ENCODE peak calls at places on chromosomes 3 and 15, in ten cellular contexts. One of them, this sample, is unnamed.

GRCh38 chr15:73620078-73620477 is 13.1 kb downstream of the NPTN start:
- DNase-seq in DMS153: no peak
- DNase-seq in HuH-7.5: no peak
- DNase-seq in HEK293T: no peak
- DNase-seq in activated CD8-positive, alpha-beta memory T cell treated with anti-CD3 and anti-CD28 coated beads, Interleukin-2, amount 50 U/mL, for 48 hours: no peak
- DNase-seq in HFFc6: no peak
- DNase-seq in fibroblast of lung: no peak
- DNase-seq in endothelial cell: no peak
- DNase-seq in uterus: no peak
- DNase-seq in NCI-H510A treated with DMSO at 0.1 percent for 48 hours: no peak
- DNase-seq in this sample: no peak

GRCh38 chr15:67943961-67944674 is 104.3 kb upstream of the RNU6-1 start:
- DNase-seq in DMS153: no peak
- DNase-seq in HuH-7.5: no peak
- DNase-seq in HEK293T: no peak
- DNase-seq in activated CD8-positive, alpha-beta memory T cell treated with anti-CD3 and anti-CD28 coated beads, Interleukin-2, amount 50 U/mL, for 48 hours: no peak
- DNase-seq in HFFc6: no peak
- DNase-seq in fibroblast of lung: no peak
- DNase-seq in endothelial cell: no peak
- DNase-seq in uterus: peak
- DNase-seq in NCI-H510A treated with DMSO at 0.1 percent for 48 hours: no peak
- DNase-seq in this sample: no peak

GRCh38 chr3:139113766-139114165 is 69.1 kb upstream of the PRR23C start:
- DNase-seq in DMS153: no peak
- DNase-seq in HuH-7.5: no peak
- DNase-seq in HEK293T: no peak
- DNase-seq in activated CD8-positive, alpha-beta memory T cell treated with anti-CD3 and anti-CD28 coated beads, Interleukin-2, amount 50 U/mL, for 48 hours: no peak
- DNase-seq in HFFc6: no peak
- DNase-seq in fibroblast of lung: no peak
- DNase-seq in endothelial cell: no peak
- DNase-seq in uterus: no peak
- DNase-seq in NCI-H510A treated with DMSO at 0.1 percent for 48 hours: no peak
- DNase-seq in this sample: no peak

GRCh38 chr3:89113887-89114840 is 6.7 kb downstream of the EPHA3 start:
- DNase-seq in DMS153: no peak
- DNase-seq in HuH-7.5: no peak
- DNase-seq in HEK293T: peak
- DNase-seq in activated CD8-positive, alpha-beta memory T cell treated with anti-CD3 and anti-CD28 coated beads, Interleukin-2, amount 50 U/mL, for 48 hours: peak
- DNase-seq in HFFc6: no peak
- DNase-seq in fibroblast of lung: peak
- DNase-seq in endothelial cell: peak
- DNase-seq in uterus: peak
- DNase-seq in NCI-H510A treated with DMSO at 0.1 percent for 48 hours: peak
- DNase-seq in this sample: peak

GRCh38 chr3:122343654-122344053 is 18.6 kb downstream of the CSTA start:
- DNase-seq in DMS153: no peak
- DNase-seq in HuH-7.5: no peak
- DNase-seq in HEK293T: no peak
- DNase-seq in activated CD8-positive, alpha-beta memory T cell treated with anti-CD3 and anti-CD28 coated beads, Interleukin-2, amount 50 U/mL, for 48 hours: no peak
- DNase-seq in HFFc6: no peak
- DNase-seq in fibroblast of lung: no peak
- DNase-seq in endothelial cell: no peak
- DNase-seq in uterus: no peak
- DNase-seq in NCI-H510A treated with DMSO at 0.1 percent for 48 hours: no peak
- DNase-seq in this sample: no peak

GRCh38 chr3:171132873-171133272 is 106.4 kb upstream of the SLC2A2 start:
- DNase-seq in DMS153: no peak
- DNase-seq in HuH-7.5: no peak
- DNase-seq in HEK293T: no peak
- DNase-seq in activated CD8-positive, alpha-beta memory T cell treated with anti-CD3 and anti-CD28 coated beads, Interleukin-2, amount 50 U/mL, for 48 hours: no peak
- DNase-seq in HFFc6: peak
- DNase-seq in fibroblast of lung: peak
- DNase-seq in endothelial cell: no peak
- DNase-seq in uterus: no peak
- DNase-seq in NCI-H510A treated with DMSO at 0.1 percent for 48 hours: no peak
- DNase-seq in this sample: peak

GRCh38 chr3:12303532-12303931 is 14.7 kb downstream of the PPARG start:
- DNase-seq in DMS153: no peak
- DNase-seq in HuH-7.5: no peak
- DNase-seq in HEK293T: no peak
- DNase-seq in activated CD8-positive, alpha-beta memory T cell treated with anti-CD3 and anti-CD28 coated beads, Interleukin-2, amount 50 U/mL, for 48 hours: no peak
- DNase-seq in HFFc6: peak
- DNase-seq in fibroblast of lung: peak
- DNase-seq in endothelial cell: no peak
- DNase-seq in uterus: no peak
- DNase-seq in NCI-H510A treated with DMSO at 0.1 percent for 48 hours: no peak
- DNase-seq in this sample: no peak

GRCh38 chr15:85354432-85354831 is 26.0 kb upstream of the AKAP13 start:
- DNase-seq in DMS153: no peak
- DNase-seq in HuH-7.5: no peak
- DNase-seq in HEK293T: no peak
- DNase-seq in activated CD8-positive, alpha-beta memory T cell treated with anti-CD3 and anti-CD28 coated beads, Interleukin-2, amount 50 U/mL, for 48 hours: no peak
- DNase-seq in HFFc6: peak
- DNase-seq in fibroblast of lung: no peak
- DNase-seq in endothelial cell: no peak
- DNase-seq in uterus: no peak
- DNase-seq in NCI-H510A treated with DMSO at 0.1 percent for 48 hours: no peak
- DNase-seq in this sample: peak

GRCh38 chr3:185069023-185069422 is 83.8 kb downstream of the C3orf70 start:
- DNase-seq in DMS153: no peak
- DNase-seq in HuH-7.5: no peak
- DNase-seq in HEK293T: no peak
- DNase-seq in activated CD8-positive, alpha-beta memory T cell treated with anti-CD3 and anti-CD28 coated beads, Interleukin-2, amount 50 U/mL, for 48 hours: no peak
- DNase-seq in HFFc6: no peak
- DNase-seq in fibroblast of lung: no peak
- DNase-seq in endothelial cell: no peak
- DNase-seq in uterus: no peak
- DNase-seq in NCI-H510A treated with DMSO at 0.1 percent for 48 hours: no peak
- DNase-seq in this sample: no peak

GRCh38 chr3:120239644-120240043 is 45.4 kb downstream of the GPR156 start:
- DNase-seq in DMS153: no peak
- DNase-seq in HuH-7.5: no peak
- DNase-seq in HEK293T: no peak
- DNase-seq in activated CD8-positive, alpha-beta memory T cell treated with anti-CD3 and anti-CD28 coated beads, Interleukin-2, amount 50 U/mL, for 48 hours: no peak
- DNase-seq in HFFc6: no peak
- DNase-seq in fibroblast of lung: no peak
- DNase-seq in endothelial cell: no peak
- DNase-seq in uterus: no peak
- DNase-seq in NCI-H510A treated with DMSO at 0.1 percent for 48 hours: no peak
- DNase-seq in this sample: no peak

GRCh38 chr3:129992781-129993180 is 18.3 kb downstream of the TRH start:
- DNase-seq in DMS153: no peak
- DNase-seq in HuH-7.5: peak
- DNase-seq in HEK293T: peak
- DNase-seq in activated CD8-positive, alpha-beta memory T cell treated with anti-CD3 and anti-CD28 coated beads, Interleukin-2, amount 50 U/mL, for 48 hours: no peak
- DNase-seq in HFFc6: no peak
- DNase-seq in fibroblast of lung: peak
- DNase-seq in endothelial cell: peak
- DNase-seq in uterus: no peak
- DNase-seq in NCI-H510A treated with DMSO at 0.1 percent for 48 hours: no peak
- DNase-seq in this sample: no peak

GRCh38 chr3:123774474-123774873 is 109.7 kb downstream of the MYLK start:
- DNase-seq in DMS153: no peak
- DNase-seq in HuH-7.5: no peak
- DNase-seq in HEK293T: no peak
- DNase-seq in activated CD8-positive, alpha-beta memory T cell treated with anti-CD3 and anti-CD28 coated beads, Interleukin-2, amount 50 U/mL, for 48 hours: no peak
- DNase-seq in HFFc6: no peak
- DNase-seq in fibroblast of lung: no peak
- DNase-seq in endothelial cell: no peak
- DNase-seq in uterus: no peak
- DNase-seq in NCI-H510A treated with DMSO at 0.1 percent for 48 hours: no peak
- DNase-seq in this sample: no peak

GRCh38 chr3:52124126-52124525 is 30.1 kb downstream of the POC1A start:
- DNase-seq in DMS153: no peak
- DNase-seq in HuH-7.5: no peak
- DNase-seq in HEK293T: no peak
- DNase-seq in activated CD8-positive, alpha-beta memory T cell treated with anti-CD3 and anti-CD28 coated beads, Interleukin-2, amount 50 U/mL, for 48 hours: no peak
- DNase-seq in HFFc6: no peak
- DNase-seq in fibroblast of lung: no peak
- DNase-seq in endothelial cell: no peak
- DNase-seq in uterus: no peak
- DNase-seq in NCI-H510A treated with DMSO at 0.1 percent for 48 hours: no peak
- DNase-seq in this sample: no peak

GRCh38 chr15:91142097-91142744 is 42.2 kb downstream of the SV2B start:
- DNase-seq in DMS153: no peak
- DNase-seq in HuH-7.5: no peak
- DNase-seq in HEK293T: no peak
- DNase-seq in activated CD8-positive, alpha-beta memory T cell treated with anti-CD3 and anti-CD28 coated beads, Interleukin-2, amount 50 U/mL, for 48 hours: no peak
- DNase-seq in HFFc6: no peak
- DNase-seq in fibroblast of lung: no peak
- DNase-seq in endothelial cell: no peak
- DNase-seq in uterus: no peak
- DNase-seq in NCI-H510A treated with DMSO at 0.1 percent for 48 hours: peak
- DNase-seq in this sample: no peak

GRCh38 chr3:86990734-86991481 is at the start of gene VGLL3:
- DNase-seq in DMS153: no peak
- DNase-seq in HuH-7.5: peak
- DNase-seq in HEK293T: peak
- DNase-seq in activated CD8-positive, alpha-beta memory T cell treated with anti-CD3 and anti-CD28 coated beads, Interleukin-2, amount 50 U/mL, for 48 hours: peak
- DNase-seq in HFFc6: peak
- DNase-seq in fibroblast of lung: peak
- DNase-seq in endothelial cell: peak
- DNase-seq in uterus: peak
- DNase-seq in NCI-H510A treated with DMSO at 0.1 percent for 48 hours: no peak
- DNase-seq in this sample: peak

GRCh38 chr3:161343986-161344385 is 27.3 kb downstream of the SPTSSB start:
- DNase-seq in DMS153: no peak
- DNase-seq in HuH-7.5: no peak
- DNase-seq in HEK293T: no peak
- DNase-seq in activated CD8-positive, alpha-beta memory T cell treated with anti-CD3 and anti-CD28 coated beads, Interleukin-2, amount 50 U/mL, for 48 hours: no peak
- DNase-seq in HFFc6: no peak
- DNase-seq in fibroblast of lung: no peak
- DNase-seq in endothelial cell: no peak
- DNase-seq in uterus: no peak
- DNase-seq in NCI-H510A treated with DMSO at 0.1 percent for 48 hours: no peak
- DNase-seq in this sample: no peak

This sample was measured in MG63.